ENCODE peak calls at places on chromosomes 6 and 20, in five cellular contexts. B is central memory CD8-positive, alpha-beta T cell; O is body of pancreas; G is naive B cell; M is Right ventricle myocardium inferior. X is an unnamed sample.

GRCh38 chr20:56299362-56299761 is 50.8 kb downstream of the MC3R start:
- ATAC-seq in G (no peak), M (no peak), B (no peak), O (no peak), X (no peak)

GRCh38 chr6:36641543-36641942 is 37.0 kb upstream of the CDKN1A start:
- ATAC-seq in O (no peak), B (no peak), G (no peak), M (no peak), X (no peak)

GRCh38 chr20:59010995-59011873 is 4.2 kb upstream of the CTSZ start:
- ATAC-seq in O (no peak), B (no peak), G (no peak), M (no peak), X (no peak)

GRCh38 chr6:169932491-169932890 is 181.1 kb downstream of the ERMARD start:
- ATAC-seq in B (no peak), G (no peak), O (no peak), M (no peak), X (no peak)

GRCh38 chr6:41970436-41970846 is 28.8 kb upstream of the CCND3 start:
- ATAC-seq in B (peak), M (peak), O (no peak), G (peak), X (no peak)

GRCh38 chr6:74369556-74369993 is 673.6 kb downstream of the CD109 start:
- ATAC-seq in O (no peak), M (no peak), G (no peak), B (no peak), X (no peak)

GRCh38 chr6:26660096-26660425 is 515 bp upstream of the ZNF322 start:
- ATAC-seq in O (peak), G (peak), B (peak), M (no peak), X (peak)

GRCh38 chr6:3913958-3914337 is 64.8 kb downstream of the FAM50B start:
- ATAC-seq in O (no peak), M (no peak), B (no peak), G (no peak), X (no peak)

GRCh38 chr20:48166082-48166835 is 381.0 kb upstream of the SULF2 start:
- ATAC-seq in B (no peak), G (no peak), O (no peak), M (no peak), X (no peak)

GRCh38 chr20:36070451-36070850 is 84.1 kb upstream of the EPB41L1 start:
- ATAC-seq in O (no peak), M (peak), G (no peak), B (no peak), X (no peak)

GRCh38 chr6:163419413-163420314 is 5.1 kb downstream of the QKI start:
- ATAC-seq in G (no peak), B (no peak), M (no peak), O (no peak), X (no peak)

GRCh38 chr20:9332783-9333482 is 181.5 kb upstream of the LAMP5 start:
- ATAC-seq in B (no peak), O (no peak), G (no peak), M (no peak), X (no peak)

GRCh38 chr6:100126682-100127484 is 132.9 kb upstream of the MCHR2 start:
- ATAC-seq in G (no peak), B (no peak), M (no peak), O (no peak), X (peak)

GRCh38 chr20:43658068-43658722 is 8.7 kb upstream of the MYBL2 start:
- ATAC-seq in O (no peak), M (no peak), B (no peak), G (no peak), X (peak)

GRCh38 chr6:142871910-142872331 is 73.1 kb downstream of the HIVEP2 start:
- ATAC-seq in M (peak), O (peak), G (peak), B (peak), X (peak)

GRCh38 chr20:46101957-46102356 is 12.2 kb upstream of the NCOA5 start:
- ATAC-seq in M (no peak), B (no peak), O (no peak), G (no peak), X (no peak)

GRCh38 chr6:20118877-20119276 is 93.4 kb downstream of the MBOAT1 start:
- ATAC-seq in O (no peak), G (no peak), M (peak), B (no peak), X (no peak)